ENCODE peak calls at places on chromosomes 4 and X, in seven cellular contexts. One of them, this sample, is unnamed.
A peak's percentile ranks its signal among the peaks of the same experiment; 100 is the strongest.

GRCh38 chrX:48064261-48064660 is 7.2 kb downstream of the ZNF630 start:
- DNase-seq in H7: no peak
- DNase-seq in stimulated activated CD8-positive, alpha-beta memory T cell treated with anti-CD3 and anti-CD28 coated beads, Interleukin-4, amount 100 ng/mL, for 1 hour: no peak
- DNase-seq in stimulated activated CD4-positive, alpha-beta T cell treated with anti-CD3 and anti-CD28 coated beads, Interleukin-15, amount 100 ng/mL, for 1 hour: no peak
- DNase-seq in psoas muscle: no peak
- DNase-seq in stomach: no peak
- DNase-seq in tibial nerve: no peak
- DNase-seq in this sample: no peak

GRCh38 chr4:74189331-74190043 is 31.6 kb downstream of the MTHFD2L start:
- DNase-seq in stimulated activated CD8-positive, alpha-beta memory T cell treated with anti-CD3 and anti-CD28 coated beads, Interleukin-4, amount 100 ng/mL, for 1 hour: no peak
- DNase-seq in H7: peak; percentile 6
- DNase-seq in psoas muscle: no peak
- DNase-seq in stomach: no peak
- DNase-seq in stimulated activated CD4-positive, alpha-beta T cell treated with anti-CD3 and anti-CD28 coated beads, Interleukin-15, amount 100 ng/mL, for 1 hour: no peak
- DNase-seq in tibial nerve: no peak
- DNase-seq in this sample: no peak

GRCh38 chr4:633406-633805 is 8.0 kb downstream of the PDE6B start:
- DNase-seq in stimulated activated CD4-positive, alpha-beta T cell treated with anti-CD3 and anti-CD28 coated beads, Interleukin-15, amount 100 ng/mL, for 1 hour: no peak
- DNase-seq in stimulated activated CD8-positive, alpha-beta memory T cell treated with anti-CD3 and anti-CD28 coated beads, Interleukin-4, amount 100 ng/mL, for 1 hour: no peak
- DNase-seq in stomach: no peak
- DNase-seq in tibial nerve: no peak
- DNase-seq in psoas muscle: peak; percentile 34
- DNase-seq in H7: no peak
- DNase-seq in this sample: no peak

GRCh38 chr4:137307806-137308205 is 224.5 kb downstream of the PCDH18 start:
- DNase-seq in tibial nerve: peak; percentile 58
- DNase-seq in psoas muscle: no peak
- DNase-seq in stimulated activated CD8-positive, alpha-beta memory T cell treated with anti-CD3 and anti-CD28 coated beads, Interleukin-4, amount 100 ng/mL, for 1 hour: no peak
- DNase-seq in stimulated activated CD4-positive, alpha-beta T cell treated with anti-CD3 and anti-CD28 coated beads, Interleukin-15, amount 100 ng/mL, for 1 hour: no peak
- DNase-seq in H7: no peak
- DNase-seq in stomach: no peak
- DNase-seq in this sample: no peak

GRCh38 chr4:38948551-38948950 is 80.9 kb downstream of the FAM114A1 start:
- DNase-seq in psoas muscle: peak; percentile 75
- DNase-seq in stomach: no peak
- DNase-seq in stimulated activated CD4-positive, alpha-beta T cell treated with anti-CD3 and anti-CD28 coated beads, Interleukin-15, amount 100 ng/mL, for 1 hour: no peak
- DNase-seq in stimulated activated CD8-positive, alpha-beta memory T cell treated with anti-CD3 and anti-CD28 coated beads, Interleukin-4, amount 100 ng/mL, for 1 hour: no peak
- DNase-seq in tibial nerve: peak; percentile 71
- DNase-seq in H7: no peak
- DNase-seq in this sample: peak; percentile 59

GRCh38 chr4:54959656-54960055 is 165.7 kb downstream of the KDR start:
- DNase-seq in tibial nerve: no peak
- DNase-seq in stimulated activated CD4-positive, alpha-beta T cell treated with anti-CD3 and anti-CD28 coated beads, Interleukin-15, amount 100 ng/mL, for 1 hour: no peak
- DNase-seq in psoas muscle: no peak
- DNase-seq in stimulated activated CD8-positive, alpha-beta memory T cell treated with anti-CD3 and anti-CD28 coated beads, Interleukin-4, amount 100 ng/mL, for 1 hour: no peak
- DNase-seq in H7: no peak
- DNase-seq in stomach: no peak
- DNase-seq in this sample: no peak

GRCh38 chr4:48588230-48588943 is 98.3 kb downstream of the ZAR1 start:
- DNase-seq in H7: no peak
- DNase-seq in stimulated activated CD4-positive, alpha-beta T cell treated with anti-CD3 and anti-CD28 coated beads, Interleukin-15, amount 100 ng/mL, for 1 hour: no peak
- DNase-seq in stimulated activated CD8-positive, alpha-beta memory T cell treated with anti-CD3 and anti-CD28 coated beads, Interleukin-4, amount 100 ng/mL, for 1 hour: no peak
- DNase-seq in tibial nerve: no peak
- DNase-seq in psoas muscle: no peak
- DNase-seq in stomach: no peak
- DNase-seq in this sample: no peak

GRCh38 chr4:108415389-108415788 is 205.0 kb upstream of the RPL34 start:
- DNase-seq in stimulated activated CD4-positive, alpha-beta T cell treated with anti-CD3 and anti-CD28 coated beads, Interleukin-15, amount 100 ng/mL, for 1 hour: no peak
- DNase-seq in H7: no peak
- DNase-seq in psoas muscle: no peak
- DNase-seq in tibial nerve: no peak
- DNase-seq in stimulated activated CD8-positive, alpha-beta memory T cell treated with anti-CD3 and anti-CD28 coated beads, Interleukin-4, amount 100 ng/mL, for 1 hour: no peak
- DNase-seq in stomach: no peak
- DNase-seq in this sample: no peak

GRCh38 chrX:112760697-112761096 is 79.9 kb downstream of the AMOT start:
- DNase-seq in stimulated activated CD4-positive, alpha-beta T cell treated with anti-CD3 and anti-CD28 coated beads, Interleukin-15, amount 100 ng/mL, for 1 hour: no peak
- DNase-seq in tibial nerve: no peak
- DNase-seq in stimulated activated CD8-positive, alpha-beta memory T cell treated with anti-CD3 and anti-CD28 coated beads, Interleukin-4, amount 100 ng/mL, for 1 hour: no peak
- DNase-seq in stomach: no peak
- DNase-seq in psoas muscle: no peak
- DNase-seq in H7: peak; percentile 25
- DNase-seq in this sample: no peak

GRCh38 chr4:61501812-61502211 is 301.7 kb downstream of the ADGRL3 start:
- DNase-seq in H7: no peak
- DNase-seq in psoas muscle: no peak
- DNase-seq in tibial nerve: no peak
- DNase-seq in stimulated activated CD4-positive, alpha-beta T cell treated with anti-CD3 and anti-CD28 coated beads, Interleukin-15, amount 100 ng/mL, for 1 hour: no peak
- DNase-seq in stimulated activated CD8-positive, alpha-beta memory T cell treated with anti-CD3 and anti-CD28 coated beads, Interleukin-4, amount 100 ng/mL, for 1 hour: no peak
- DNase-seq in stomach: no peak
- DNase-seq in this sample: no peak

GRCh38 chr4:151670843-151671242 is 90.0 kb downstream of the GATB start:
- DNase-seq in stimulated activated CD8-positive, alpha-beta memory T cell treated with anti-CD3 and anti-CD28 coated beads, Interleukin-4, amount 100 ng/mL, for 1 hour: no peak
- DNase-seq in H7: no peak
- DNase-seq in stimulated activated CD4-positive, alpha-beta T cell treated with anti-CD3 and anti-CD28 coated beads, Interleukin-15, amount 100 ng/mL, for 1 hour: no peak
- DNase-seq in stomach: no peak
- DNase-seq in tibial nerve: no peak
- DNase-seq in psoas muscle: peak; percentile 66
- DNase-seq in this sample: no peak

GRCh38 chrX:140157611-140158010 is 192.3 kb upstream of the CXorf66 start:
- DNase-seq in H7: peak; percentile 38
- DNase-seq in tibial nerve: no peak
- DNase-seq in psoas muscle: no peak
- DNase-seq in stomach: no peak
- DNase-seq in stimulated activated CD4-positive, alpha-beta T cell treated with anti-CD3 and anti-CD28 coated beads, Interleukin-15, amount 100 ng/mL, for 1 hour: no peak
- DNase-seq in stimulated activated CD8-positive, alpha-beta memory T cell treated with anti-CD3 and anti-CD28 coated beads, Interleukin-4, amount 100 ng/mL, for 1 hour: no peak
- DNase-seq in this sample: no peak

GRCh38 chrX:78429172-78429571 is 101.8 kb upstream of the CYSLTR1 start:
- DNase-seq in stimulated activated CD4-positive, alpha-beta T cell treated with anti-CD3 and anti-CD28 coated beads, Interleukin-15, amount 100 ng/mL, for 1 hour: no peak
- DNase-seq in psoas muscle: no peak
- DNase-seq in stomach: no peak
- DNase-seq in tibial nerve: no peak
- DNase-seq in stimulated activated CD8-positive, alpha-beta memory T cell treated with anti-CD3 and anti-CD28 coated beads, Interleukin-4, amount 100 ng/mL, for 1 hour: no peak
- DNase-seq in H7: no peak
- DNase-seq in this sample: no peak

GRCh38 chr4:141884070-141884469 is 247.7 kb downstream of the IL15 start:
- DNase-seq in psoas muscle: no peak
- DNase-seq in stimulated activated CD4-positive, alpha-beta T cell treated with anti-CD3 and anti-CD28 coated beads, Interleukin-15, amount 100 ng/mL, for 1 hour: no peak
- DNase-seq in stimulated activated CD8-positive, alpha-beta memory T cell treated with anti-CD3 and anti-CD28 coated beads, Interleukin-4, amount 100 ng/mL, for 1 hour: no peak
- DNase-seq in stomach: no peak
- DNase-seq in H7: no peak
- DNase-seq in tibial nerve: no peak
- DNase-seq in this sample: no peak

GRCh38 chr4:184355111-184355604 is 119.2 kb downstream of the IRF2 start:
- DNase-seq in psoas muscle: no peak
- DNase-seq in stimulated activated CD8-positive, alpha-beta memory T cell treated with anti-CD3 and anti-CD28 coated beads, Interleukin-4, amount 100 ng/mL, for 1 hour: no peak
- DNase-seq in H7: no peak
- DNase-seq in stomach: no peak
- DNase-seq in stimulated activated CD4-positive, alpha-beta T cell treated with anti-CD3 and anti-CD28 coated beads, Interleukin-15, amount 100 ng/mL, for 1 hour: no peak
- DNase-seq in tibial nerve: peak; percentile 72
- DNase-seq in this sample: peak; percentile 65

GRCh38 chr4:54741161-54741560 is 83.4 kb downstream of the KIT start:
- DNase-seq in stimulated activated CD8-positive, alpha-beta memory T cell treated with anti-CD3 and anti-CD28 coated beads, Interleukin-4, amount 100 ng/mL, for 1 hour: no peak
- DNase-seq in H7: no peak
- DNase-seq in psoas muscle: no peak
- DNase-seq in stomach: no peak
- DNase-seq in stimulated activated CD4-positive, alpha-beta T cell treated with anti-CD3 and anti-CD28 coated beads, Interleukin-15, amount 100 ng/mL, for 1 hour: no peak
- DNase-seq in tibial nerve: no peak
- DNase-seq in this sample: no peak

GRCh38 chrX:22950278-22951266 is 49.2 kb upstream of the DDX53 start:
- DNase-seq in H7: no peak
- DNase-seq in tibial nerve: no peak
- DNase-seq in psoas muscle: no peak
- DNase-seq in stomach: no peak
- DNase-seq in stimulated activated CD8-positive, alpha-beta memory T cell treated with anti-CD3 and anti-CD28 coated beads, Interleukin-4, amount 100 ng/mL, for 1 hour: no peak
- DNase-seq in stimulated activated CD4-positive, alpha-beta T cell treated with anti-CD3 and anti-CD28 coated beads, Interleukin-15, amount 100 ng/mL, for 1 hour: no peak
- DNase-seq in this sample: peak; percentile 43

GRCh38 chr4:139853309-139853708 is 187.7 kb downstream of the MGST2 start:
- DNase-seq in stimulated activated CD4-positive, alpha-beta T cell treated with anti-CD3 and anti-CD28 coated beads, Interleukin-15, amount 100 ng/mL, for 1 hour: no peak
- DNase-seq in stimulated activated CD8-positive, alpha-beta memory T cell treated with anti-CD3 and anti-CD28 coated beads, Interleukin-4, amount 100 ng/mL, for 1 hour: no peak
- DNase-seq in psoas muscle: no peak
- DNase-seq in H7: peak; percentile 51
- DNase-seq in tibial nerve: no peak
- DNase-seq in stomach: no peak
- DNase-seq in this sample: no peak

GRCh38 chr4:94536649-94537464 is 85.1 kb downstream of the PDLIM5 start:
- DNase-seq in tibial nerve: no peak
- DNase-seq in stimulated activated CD8-positive, alpha-beta memory T cell treated with anti-CD3 and anti-CD28 coated beads, Interleukin-4, amount 100 ng/mL, for 1 hour: no peak
- DNase-seq in stimulated activated CD4-positive, alpha-beta T cell treated with anti-CD3 and anti-CD28 coated beads, Interleukin-15, amount 100 ng/mL, for 1 hour: no peak
- DNase-seq in H7: no peak
- DNase-seq in stomach: no peak
- DNase-seq in psoas muscle: no peak
- DNase-seq in this sample: no peak

GRCh38 chrX:16874458-16875095 is 4.4 kb upstream of the RBBP7 start:
- DNase-seq in stomach: no peak
- DNase-seq in H7: no peak
- DNase-seq in stimulated activated CD4-positive, alpha-beta T cell treated with anti-CD3 and anti-CD28 coated beads, Interleukin-15, amount 100 ng/mL, for 1 hour: no peak
- DNase-seq in psoas muscle: no peak
- DNase-seq in tibial nerve: no peak
- DNase-seq in stimulated activated CD8-positive, alpha-beta memory T cell treated with anti-CD3 and anti-CD28 coated beads, Interleukin-4, amount 100 ng/mL, for 1 hour: no peak
- DNase-seq in this sample: no peak

This sample was measured in ureter.